ENCODE peak calls at places on chromosomes 6 and 20, in seven cellular contexts. One of them, this sample, is unnamed.

GRCh38 chr6:152356659-152357058 is 280.5 kb downstream of the SYNE1 start:
- DNase-seq in RWPE1: peak
- DNase-seq in RPMI7951: peak
- DNase-seq in RKO: peak
- DNase-seq in hepatic stellate cell: peak
- DNase-seq in OCI-M1: peak
- DNase-seq in A549: peak
- DNase-seq in this sample: peak

GRCh38 chr6:137216106-137216505 is 3.1 kb downstream of the IFNGR1 start:
- DNase-seq in RPMI7951: no peak
- DNase-seq in RWPE1: peak
- DNase-seq in A549: no peak
- DNase-seq in RKO: peak
- DNase-seq in OCI-M1: no peak
- DNase-seq in hepatic stellate cell: no peak
- DNase-seq in this sample: no peak

GRCh38 chr6:166488081-166488685 is 98.3 kb downstream of the RAMACL start:
- DNase-seq in RKO: no peak
- DNase-seq in RPMI7951: no peak
- DNase-seq in RWPE1: no peak
- DNase-seq in hepatic stellate cell: no peak
- DNase-seq in A549: no peak
- DNase-seq in OCI-M1: peak
- DNase-seq in this sample: no peak

GRCh38 chr20:49595811-49596545 is 28.0 kb upstream of the PTGIS start:
- DNase-seq in RKO: peak
- DNase-seq in A549: no peak
- DNase-seq in hepatic stellate cell: no peak
- DNase-seq in RPMI7951: peak
- DNase-seq in OCI-M1: no peak
- DNase-seq in RWPE1: no peak
- DNase-seq in this sample: no peak

GRCh38 chr6:10269814-10270472 is 144.9 kb downstream of the TFAP2A start:
- DNase-seq in A549: peak
- DNase-seq in RKO: peak
- DNase-seq in hepatic stellate cell: no peak
- DNase-seq in OCI-M1: no peak
- DNase-seq in RPMI7951: peak
- DNase-seq in RWPE1: no peak
- DNase-seq in this sample: no peak

GRCh38 chr6:42756713-42757112 is 10.8 kb upstream of the TBCC start:
- DNase-seq in A549: no peak
- DNase-seq in RWPE1: no peak
- DNase-seq in hepatic stellate cell: no peak
- DNase-seq in OCI-M1: no peak
- DNase-seq in RKO: no peak
- DNase-seq in RPMI7951: no peak
- DNase-seq in this sample: no peak

GRCh38 chr20:53255102-53255710 is 283.0 kb downstream of the TSHZ2 start:
- DNase-seq in hepatic stellate cell: no peak
- DNase-seq in RWPE1: no peak
- DNase-seq in RPMI7951: no peak
- DNase-seq in OCI-M1: no peak
- DNase-seq in A549: no peak
- DNase-seq in RKO: no peak
- DNase-seq in this sample: no peak

GRCh38 chr6:121504227-121504626 is 68.8 kb downstream of the GJA1 start:
- DNase-seq in A549: peak
- DNase-seq in RKO: peak
- DNase-seq in RWPE1: peak
- DNase-seq in hepatic stellate cell: peak
- DNase-seq in OCI-M1: peak
- DNase-seq in RPMI7951: peak
- DNase-seq in this sample: no peak

GRCh38 chr6:16901777-16902176 is 140.5 kb upstream of the ATXN1 start:
- DNase-seq in RWPE1: peak
- DNase-seq in A549: no peak
- DNase-seq in OCI-M1: peak
- DNase-seq in hepatic stellate cell: no peak
- DNase-seq in RKO: no peak
- DNase-seq in RPMI7951: peak
- DNase-seq in this sample: no peak

GRCh38 chr6:75287424-75287823 is 2.8 kb upstream of the TMEM30A start:
- DNase-seq in hepatic stellate cell: no peak
- DNase-seq in OCI-M1: no peak
- DNase-seq in A549: no peak
- DNase-seq in RPMI7951: no peak
- DNase-seq in RWPE1: no peak
- DNase-seq in RKO: no peak
- DNase-seq in this sample: no peak

GRCh38 chr6:157272866-157273755 is 50.2 kb downstream of the TMEM242 start:
- DNase-seq in hepatic stellate cell: no peak
- DNase-seq in OCI-M1: no peak
- DNase-seq in RWPE1: no peak
- DNase-seq in A549: no peak
- DNase-seq in RKO: no peak
- DNase-seq in RPMI7951: peak
- DNase-seq in this sample: no peak

GRCh38 chr20:62816031-62816878 is 595 bp upstream of the COL9A3 start:
- DNase-seq in hepatic stellate cell: peak
- DNase-seq in RPMI7951: peak
- DNase-seq in OCI-M1: peak
- DNase-seq in A549: no peak
- DNase-seq in RKO: no peak
- DNase-seq in RWPE1: no peak
- DNase-seq in this sample: no peak

GRCh38 chr20:37619496-37619895 is 74.3 kb upstream of the CTNNBL1 start:
- DNase-seq in RWPE1: no peak
- DNase-seq in A549: no peak
- DNase-seq in OCI-M1: no peak
- DNase-seq in hepatic stellate cell: no peak
- DNase-seq in RKO: no peak
- DNase-seq in RPMI7951: no peak
- DNase-seq in this sample: no peak

GRCh38 chr6:14009416-14009815 is 84.7 kb downstream of the RNF182 start:
- DNase-seq in RWPE1: no peak
- DNase-seq in OCI-M1: no peak
- DNase-seq in hepatic stellate cell: no peak
- DNase-seq in RKO: no peak
- DNase-seq in A549: no peak
- DNase-seq in RPMI7951: no peak
- DNase-seq in this sample: no peak

GRCh38 chr6:160269122-160269521 is 10.5 kb upstream of the SLC22A2 start:
- DNase-seq in A549: no peak
- DNase-seq in RPMI7951: no peak
- DNase-seq in RWPE1: no peak
- DNase-seq in OCI-M1: no peak
- DNase-seq in RKO: no peak
- DNase-seq in hepatic stellate cell: no peak
- DNase-seq in this sample: no peak

GRCh38 chr20:48795732-48796131 is 32.1 kb downstream of the PREX1 start:
- DNase-seq in A549: no peak
- DNase-seq in hepatic stellate cell: no peak
- DNase-seq in RWPE1: no peak
- DNase-seq in OCI-M1: no peak
- DNase-seq in RKO: no peak
- DNase-seq in RPMI7951: no peak
- DNase-seq in this sample: no peak

GRCh38 chr6:78487401-78487800 is 379.9 kb upstream of the IRAK1BP1 start:
- DNase-seq in RPMI7951: no peak
- DNase-seq in RKO: no peak
- DNase-seq in A549: no peak
- DNase-seq in OCI-M1: no peak
- DNase-seq in RWPE1: no peak
- DNase-seq in hepatic stellate cell: no peak
- DNase-seq in this sample: no peak

GRCh38 chr6:139655783-139656705 is 281.6 kb upstream of the CITED2 start:
- DNase-seq in A549: peak
- DNase-seq in RPMI7951: no peak
- DNase-seq in OCI-M1: no peak
- DNase-seq in RWPE1: peak
- DNase-seq in hepatic stellate cell: no peak
- DNase-seq in RKO: no peak
- DNase-seq in this sample: no peak

GRCh38 chr6:73695619-73696421 is at the start of gene CD109:
- DNase-seq in RWPE1: peak
- DNase-seq in RKO: peak
- DNase-seq in OCI-M1: peak
- DNase-seq in hepatic stellate cell: peak
- DNase-seq in RPMI7951: peak
- DNase-seq in A549: peak
- DNase-seq in this sample: peak

GRCh38 chr6:6723792-6724318 is 135.3 kb downstream of the LY86 start:
- DNase-seq in RWPE1: no peak
- DNase-seq in A549: no peak
- DNase-seq in RPMI7951: no peak
- DNase-seq in hepatic stellate cell: no peak
- DNase-seq in OCI-M1: no peak
- DNase-seq in RKO: no peak
- DNase-seq in this sample: no peak

GRCh38 chr6:17101422-17102257 is at the start of gene STMND1:
- DNase-seq in RPMI7951: peak
- DNase-seq in OCI-M1: no peak
- DNase-seq in RWPE1: peak
- DNase-seq in A549: peak
- DNase-seq in hepatic stellate cell: no peak
- DNase-seq in RKO: no peak
- DNase-seq in this sample: no peak

GRCh38 chr6:148997863-148998262 is 251.0 kb downstream of the UST start:
- DNase-seq in A549: no peak
- DNase-seq in hepatic stellate cell: peak
- DNase-seq in RWPE1: no peak
- DNase-seq in RPMI7951: peak
- DNase-seq in OCI-M1: no peak
- DNase-seq in RKO: no peak
- DNase-seq in this sample: no peak

This sample was measured in iPS DF 19.7.